ENCODE peak calls at places on chromosomes 5 and 9, in ten cellular contexts. Q, F, X, V, J, L, Y, A, S and N are unnamed samples.

GRCh38 chr5:173886157-173886556 is 2.0 kb upstream of the CPEB4 start:
- DNase-seq in Q (no peak), V (no peak), L (no peak), X (peak; percentile 4), A (no peak), J (no peak), Y (no peak), S (no peak), F (no peak), N (no peak)

GRCh38 chr5:153998010-153998409 is 40.7 kb downstream of the FAM114A2 start:
- DNase-seq in X (peak; percentile 28), Q (no peak), L (no peak), S (no peak), V (no peak), Y (no peak), J (no peak), F (no peak), A (no peak), N (no peak)

GRCh38 chr9:127035423-127035822 is 87.0 kb downstream of the ANGPTL2 start:
- DNase-seq in J (no peak), S (no peak), Y (no peak), A (no peak), F (no peak), X (no peak), L (no peak), V (no peak), Q (peak; percentile 56), N (no peak)

GRCh38 chr9:92133949-92134604 is 18.9 kb upstream of the SPTLC1 start:
- DNase-seq in J (peak; percentile 35), V (peak; percentile 57), Q (peak; percentile 87), X (peak; percentile 90), S (peak; percentile 79), F (peak; percentile 57), Y (peak; percentile 91), A (peak; percentile 87), L (peak; percentile 63), N (peak; percentile 84)

GRCh38 chr9:21334969-21335632 is at the start of gene KLHL9:
- DNase-seq in Q (peak; percentile 96), J (peak; percentile 87), X (peak; percentile 93), S (peak; percentile 84), F (peak; percentile 72), V (peak; percentile 88), A (peak; percentile 98), Y (peak; percentile 90), L (peak; percentile 77), N (peak; percentile 85)

GRCh38 chr5:74020488-74020887 is 394.5 kb downstream of the ARHGEF28 start:
- DNase-seq in J (no peak), Q (no peak), L (no peak), A (no peak), V (no peak), Y (no peak), F (no peak), S (no peak), X (no peak), N (no peak)

GRCh38 chr9:90559075-90560073 is 83.2 kb downstream of the DIRAS2 start:
- DNase-seq in X (no peak), F (no peak), A (no peak), J (no peak), Y (no peak), V (no peak), S (no peak), Q (no peak), L (no peak), N (no peak)

GRCh38 chr5:30894811-30895210 is 298.7 kb upstream of the CDH6 start:
- DNase-seq in J (no peak), Q (no peak), X (no peak), L (no peak), F (no peak), S (no peak), Y (no peak), V (no peak), A (no peak), N (no peak)

GRCh38 chr5:58358436-58358835 is 101.5 kb downstream of the PLK2 start:
- DNase-seq in V (no peak), A (no peak), S (no peak), L (no peak), Q (no peak), F (no peak), J (no peak), Y (peak; percentile 1), X (no peak), N (no peak)

GRCh38 chr5:72109625-72110024 is 2.4 kb downstream of the MAP1B start:
- DNase-seq in S (no peak), F (no peak), A (peak; percentile 56), V (no peak), Y (peak; percentile 14), L (no peak), X (no peak), Q (peak; percentile 49), J (no peak), N (no peak)

GRCh38 chr5:110040178-110040577 is 350.5 kb downstream of the MAN2A1 start:
- DNase-seq in A (no peak), J (no peak), V (no peak), L (no peak), X (peak; percentile 27), F (no peak), Q (no peak), Y (no peak), S (no peak), N (no peak)

GRCh38 chr5:130541617-130542221 is 623.3 kb downstream of the HINT1 start:
- DNase-seq in F (no peak), J (no peak), V (no peak), Q (no peak), L (no peak), Y (no peak), S (no peak), X (peak; percentile 65), A (no peak), N (no peak)

GRCh38 chr5:54115768-54116403 is 194.5 kb downstream of the ARL15 start:
- DNase-seq in S (no peak), L (no peak), F (no peak), Q (no peak), Y (no peak), X (peak; percentile 17), V (no peak), A (no peak), J (no peak), N (no peak)